ENCODE peak calls at places on chromosomes 11 and 22, in nine cellular contexts. X, M, O, J, Q, N, A, G and S are unnamed samples.

GRCh38 chr11:131985769-131986393 is 615.5 kb downstream of the NTM start:
- DNase-seq in N (no peak), A (no peak), Q (peak; percentile 24), M (no peak), O (no peak), X (no peak), G (no peak), J (no peak), S (peak; percentile 6)

GRCh38 chr22:44245438-44245837 is 64.7 kb downstream of the PARVG start:
- DNase-seq in X (no peak), N (no peak), J (no peak), M (no peak), Q (peak; percentile 32), O (no peak), G (no peak), A (no peak), S (no peak)

GRCh38 chr11:121615506-121615905 is 162.7 kb upstream of the SORL1-AS1 start:
- DNase-seq in O (no peak), Q (no peak), G (no peak), X (no peak), M (no peak), A (no peak), N (no peak), J (peak; percentile 61), S (peak; percentile 53)

GRCh38 chr11:57133616-57134015 is 48.1 kb upstream of the LRRC55 start:
- DNase-seq in M (no peak), G (no peak), A (no peak), J (no peak), N (no peak), O (no peak), X (no peak), Q (no peak), S (no peak)

GRCh38 chr11:126135182-126136176 is 72.8 kb upstream of the CDON start:
- DNase-seq in A (no peak), Q (no peak), M (no peak), J (no peak), G (no peak), N (no peak), X (no peak), O (no peak), S (no peak)

GRCh38 chr11:116829525-116830183 is at the start of gene APOC3:
- DNase-seq in J (peak; percentile 75), M (no peak), Q (no peak), A (no peak), O (no peak), N (no peak), G (no peak), X (no peak), S (peak; percentile 49)

GRCh38 chr11:120344302-120345004 is 8.2 kb downstream of the ARHGEF12 start:
- DNase-seq in X (no peak), Q (no peak), M (no peak), J (peak; percentile 43), A (no peak), G (no peak), O (no peak), N (no peak), S (peak; percentile 58)

GRCh38 chr11:10409207-10409661 is 45.8 kb upstream of the AMPD3 start:
- DNase-seq in A (no peak), M (no peak), O (no peak), Q (no peak), G (no peak), X (no peak), J (no peak), N (no peak), S (no peak)

GRCh38 chr11:1180947-1181391 is 23.2 kb downstream of the MUC5AC start:
- DNase-seq in G (no peak), A (no peak), O (no peak), X (no peak), Q (no peak), J (no peak), N (no peak), M (no peak), S (no peak)

GRCh38 chr11:55714982-55715888 is 53.2 kb downstream of the OR4C6 start:
- DNase-seq in O (no peak), G (no peak), M (no peak), N (no peak), A (no peak), X (no peak), Q (no peak), J (no peak), S (no peak)
- TF ChIP-seq CTCF in O (no peak), G (no peak), M (peak; percentile 13), N (peak; percentile 32), A (no peak), X (no peak), Q (no peak), J (no peak), S (no peak)

DNA sequence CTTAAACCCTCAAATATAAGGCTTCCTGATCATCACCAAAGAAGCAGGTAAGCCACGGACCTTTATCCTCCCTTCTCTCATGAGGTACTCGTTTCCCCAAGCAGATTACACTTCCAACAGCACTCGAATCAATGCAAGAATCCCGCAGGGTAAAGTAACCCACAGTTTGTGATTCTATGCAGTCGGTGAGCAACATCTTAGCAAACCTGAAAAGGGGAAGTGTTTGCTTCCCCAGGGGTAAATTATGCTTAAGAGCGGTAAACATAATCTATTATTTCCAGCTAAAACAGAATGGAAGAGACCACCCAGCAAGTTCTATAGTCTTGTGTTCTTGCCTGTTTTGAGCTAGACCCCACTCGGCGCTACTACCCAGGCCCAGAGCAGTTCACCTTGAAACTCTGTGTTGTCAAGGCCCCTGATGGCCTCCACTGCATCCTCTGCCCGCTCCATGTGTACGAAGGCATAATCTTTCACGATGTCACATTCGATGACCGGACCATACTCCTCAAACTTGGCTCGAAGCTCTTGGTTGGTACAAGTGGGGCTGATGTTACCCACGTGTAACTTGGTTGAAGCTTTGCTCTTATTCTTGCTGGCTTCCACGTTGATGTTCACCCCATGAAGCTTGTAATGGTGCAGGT is 1.3 kb downstream of the RBM4B start:
- DNase-seq in A (no peak), Q (no peak), J (no peak), M (no peak), G (no peak), X (no peak), O (no peak), N (no peak), S (no peak)
- H3K4me3 ChIP-seq in A (peak overlapping the region; percentile 76), Q (peak overlapping the region; percentile 83), J (peak overlapping the region; percentile 74), M (peak overlapping the region; percentile 85), G (peak overlapping the region; percentile 61), X (peak overlapping the region; percentile 82), O (no peak overlapping the region), N (peak overlapping the region; percentile 58), S (no peak overlapping the region)

GRCh38 chr11:100557830-100558611 is 129.1 kb upstream of the ARHGAP42 start:
- DNase-seq in M (no peak), N (no peak), O (no peak), Q (no peak), J (no peak), A (no peak), G (no peak), X (no peak), S (peak; percentile 62)
- TF ChIP-seq CTCF in M (no peak), N (no peak), O (no peak), Q (no peak), J (no peak), A (no peak), G (no peak), X (no peak), S (no peak)

GRCh38 chr11:108224908-108225786 is 2.3 kb downstream of the ATM start:
- DNase-seq in Q (no peak), J (no peak), M (no peak), X (no peak), G (no peak), O (no peak), A (no peak), N (no peak), S (no peak)
- H3K4me3 ChIP-seq in Q (peak overlapping the region; percentile 82), J (no peak overlapping the region), M (peak overlapping the region; percentile 80), X (peak overlapping the region; percentile 90), G (no peak overlapping the region), O (no peak overlapping the region), A (peak overlapping the region; percentile 84), N (peak overlapping the region; percentile 92), S (peak overlapping the region; percentile 93)